ENCODE peak calls at places on chromosomes 6 and 20, in five cellular contexts. P is HL-60; I is mammary epithelial cell; V is fibroblast of the aortic adventitia; B is CD8-positive, alpha-beta T cell. K is an unnamed sample.

GRCh38 chr20:49541733-49542513 is 26.0 kb downstream of the PTGIS start:
- DNase-seq in B (peak; percentile 58), V (peak; percentile 87), P (peak; percentile 74), I (peak; percentile 38), K (peak; percentile 83)

GRCh38 chr6:16583151-16583762 is 178.0 kb downstream of the ATXN1 start:
- DNase-seq in P (no peak), I (no peak), V (peak; percentile 61), B (no peak), K (no peak)

GRCh38 chr6:134472661-134473060 is 154.7 kb upstream of the SGK1 start:
- DNase-seq in V (no peak), P (no peak), B (no peak), I (no peak), K (no peak)

GRCh38 chr6:24927985-24928735 is 7.6 kb downstream of the RIPOR2 start:
- DNase-seq in P (no peak), I (no peak), V (no peak), B (no peak), K (peak; percentile 24)

GRCh38 chr6:54173084-54173483 is 61.8 kb downstream of the MLIP start:
- DNase-seq in V (peak; percentile 4), B (no peak), P (no peak), I (no peak), K (peak; percentile 29)

GRCh38 chr6:62162858-62163257 is 123.2 kb downstream of the KHDRBS2 start:
- DNase-seq in V (no peak), B (no peak), P (no peak), I (no peak), K (no peak)

GRCh38 chr6:3755637-3756515 is 4.4 kb upstream of the PXDC1 start:
- DNase-seq in P (no peak), I (no peak), B (no peak), V (no peak), K (no peak)

GRCh38 chr20:3262566-3262965 is 23.6 kb upstream of the SLC4A11 start:
- DNase-seq in I (no peak), V (peak; percentile 22), B (no peak), P (no peak), K (no peak)

GRCh38 chr6:85747093-85747492 is 104.4 kb upstream of the SYNCRIP start:
- DNase-seq in B (no peak), P (no peak), I (no peak), V (peak; percentile 80), K (peak; percentile 28)

GRCh38 chr6:16676978-16677377 is 84.3 kb downstream of the ATXN1 start:
- DNase-seq in B (no peak), I (no peak), V (peak; percentile 50), P (no peak), K (peak; percentile 79)

GRCh38 chr6:139855741-139856206 is 481.3 kb upstream of the CITED2 start:
- DNase-seq in V (no peak), P (no peak), B (no peak), I (no peak), K (no peak)

GRCh38 chr6:20866038-20866437 is 331.8 kb downstream of the CDKAL1 start:
- DNase-seq in V (no peak), I (no peak), B (no peak), P (no peak), K (no peak)

GRCh38 chr6:5481024-5481423 is 219.7 kb downstream of the FARS2 start:
- DNase-seq in I (no peak), V (no peak), P (no peak), B (no peak), K (no peak)

GRCh38 chr6:16524380-16524707 is 236.9 kb downstream of the ATXN1 start:
- DNase-seq in B (no peak), I (peak; percentile 44), V (peak; percentile 70), P (no peak), K (peak; percentile 64)

GRCh38 chr20:14355791-14356190 is 18.4 kb upstream of the FLRT3 start:
- DNase-seq in I (no peak), B (no peak), P (no peak), V (no peak), K (no peak)

GRCh38 chr20:36231331-36231730 is 4.9 kb upstream of the AAR2 start:
- DNase-seq in V (no peak), P (no peak), I (no peak), B (no peak), K (no peak)

GRCh38 chr6:146912730-146913680 is 291.2 kb upstream of the STXBP5 start:
- DNase-seq in P (no peak), I (no peak), V (peak; percentile 46), B (no peak), K (peak; percentile 66)

GRCh38 chr6:157550114-157550989 is 169.4 kb downstream of the ZDHHC14 start:
- DNase-seq in P (no peak), B (peak; percentile 53), I (no peak), V (no peak), K (no peak)

GRCh38 chr6:105453968-105454367 is 51.1 kb upstream of the PREP start:
- DNase-seq in I (no peak), P (no peak), B (no peak), V (no peak), K (no peak)

GRCh38 chr6:125611573-125612399 is 137.6 kb upstream of the HEY2 start:
- DNase-seq in P (no peak), I (no peak), V (peak; percentile 63), B (no peak), K (peak; percentile 83)

GRCh38 chr6:135358907-135359459 is 138.6 kb downstream of the AHI1 start:
- DNase-seq in V (peak; percentile 52), B (no peak), I (no peak), P (no peak), K (peak; percentile 33)

GRCh38 chr20:36181934-36182603 is 27.5 kb downstream of the EPB41L1 start:
- DNase-seq in V (peak; percentile 44), B (no peak), I (no peak), P (no peak), K (peak; percentile 76)

GRCh38 chr6:167659016-167659415 is 167.7 kb upstream of the AFDN start:
- DNase-seq in B (no peak), V (no peak), P (no peak), I (no peak), K (no peak)

GRCh38 chr20:19918965-19919329 is 98.2 kb upstream of the NAA20 start:
- DNase-seq in P (no peak), V (no peak), I (no peak), B (no peak), K (no peak)

GRCh38 chr6:98841589-98842488 is 7.5 kb downstream of the POU3F2 start:
- DNase-seq in V (no peak), B (no peak), P (no peak), I (no peak), K (no peak)

GRCh38 chr6:51529240-51529639 is 558.2 kb downstream of the PKHD1 start:
- DNase-seq in P (no peak), I (no peak), V (no peak), B (no peak), K (no peak)

GRCh38 chr20:34220581-34220980 is 20.6 kb upstream of the ASIP start:
- DNase-seq in V (peak; percentile 46), B (no peak), P (no peak), I (peak; percentile 41), K (peak; percentile 80)

GRCh38 chr6:137550527-137550926 is 56.3 kb upstream of the OLIG3 start:
- DNase-seq in B (no peak), V (no peak), P (no peak), I (no peak), K (no peak)

GRCh38 chr6:46937623-46938022 is 15.9 kb upstream of the ADGRF5 start:
- DNase-seq in P (no peak), V (no peak), I (no peak), B (no peak), K (no peak)

GRCh38 chr6:43954311-43955131 is 172.7 kb downstream of the MRPL14 start:
- DNase-seq in P (no peak), B (peak; percentile 39), V (no peak), I (no peak), K (no peak)

GRCh38 chr6:67766061-67766460 is 869.0 kb upstream of the ADGRB3 start:
- DNase-seq in I (no peak), V (peak; percentile 93), B (no peak), P (no peak), K (peak; percentile 73)

GRCh38 chr6:91476000-91476399 is 889.1 kb upstream of the MAP3K7 start:
- DNase-seq in B (no peak), I (peak; percentile 27), P (no peak), V (no peak), K (peak; percentile 22)

GRCh38 chr6:144093236-144093635 is 2.1 kb downstream of the SF3B5 start:
- DNase-seq in P (no peak), V (no peak), B (no peak), I (no peak), K (no peak)

GRCh38 chr6:135438907-135439535 is 58.5 kb downstream of the AHI1 start:
- DNase-seq in P (peak; percentile 30), B (no peak), V (peak; percentile 44), I (peak; percentile 14), K (peak; percentile 50)

GRCh38 chr20:58378704-58379103 is 10.3 kb upstream of the VAPB start:
- DNase-seq in P (no peak), V (no peak), I (no peak), B (no peak), K (no peak)
- TF ChIP-seq CTCF in P (no peak), V (peak; percentile 27), I (no peak), B (no peak), K (peak; percentile 12)

DNA sequence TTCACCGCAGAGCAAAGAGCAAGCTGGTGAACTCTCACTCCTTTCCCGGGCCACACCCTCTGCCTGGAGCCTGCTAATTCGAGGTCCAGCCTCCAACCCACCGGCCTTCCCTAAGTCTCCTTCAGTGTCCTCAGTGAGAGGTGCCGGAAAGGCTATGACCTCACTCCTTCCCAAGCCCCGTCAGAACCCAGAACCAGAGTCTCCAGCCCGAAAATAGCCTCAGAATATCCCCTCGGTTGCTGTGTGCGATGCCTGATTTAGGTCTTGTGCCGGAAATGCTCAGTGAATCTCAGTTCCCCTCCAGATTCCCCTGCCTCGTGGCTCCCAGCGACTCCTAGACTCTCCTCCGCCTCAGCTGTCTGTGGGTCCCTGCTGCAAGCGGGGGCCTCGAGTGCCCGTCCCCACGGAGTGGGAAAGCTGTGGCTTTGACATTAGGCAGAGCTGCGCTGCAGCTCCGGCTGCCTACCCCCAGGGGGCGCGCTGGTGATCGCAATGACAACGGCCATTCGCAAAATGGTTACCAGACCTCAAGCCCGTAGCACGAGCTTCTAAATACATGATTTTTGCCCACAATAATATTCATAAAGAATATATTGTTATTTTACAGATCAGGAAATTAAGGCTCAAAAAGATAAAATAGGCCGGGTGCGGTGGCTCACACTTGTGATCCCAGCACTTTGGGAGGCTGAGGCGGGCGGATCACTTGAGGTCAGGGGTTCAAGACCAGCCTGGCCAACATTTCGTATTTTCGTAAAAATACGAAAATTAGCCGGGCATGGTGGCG is 4.2 kb upstream of the BNIP5 start:
- DNase-seq in B (peak; percentile 79), I (peak; percentile 24), V (peak; percentile 76), P (peak; percentile 73), K (peak; percentile 75)
- H3K4me3 ChIP-seq in B (no peak overlapping the region), I (no peak overlapping the region), V (no peak overlapping the region), P (no peak overlapping the region), K (no peak overlapping the region)

GRCh38 chr20:16236589-16237241 is 336.5 kb downstream of the KIF16B start:
- DNase-seq in B (no peak), P (no peak), I (no peak), V (no peak), K (no peak)
- TF ChIP-seq CTCF in B (no peak), P (no peak), I (no peak), V (no peak), K (no peak)

GRCh38 chr6:151070666-151071065 is 169.1 kb upstream of the AKAP12 start:
- DNase-seq in P (no peak), I (no peak), V (peak; percentile 94), B (no peak), K (peak; percentile 72)
- H3K4me3 ChIP-seq in P (no peak overlapping the region), I (no peak overlapping the region), V (peak overlapping the region; percentile 35), B (no peak overlapping the region), K (peak overlapping the region; percentile 36)

GRCh38 chr6:39215640-39216158 is 13.6 kb downstream of the KCNK5 start:
- DNase-seq in B (no peak), V (no peak), P (no peak), I (no peak), K (no peak)
- TF ChIP-seq CTCF in B (no peak), V (no peak), P (no peak), I (no peak), K (no peak)

GRCh38 chr6:160202411-160202810 is 56.2 kb downstream of the SLC22A2 start:
- DNase-seq in B (no peak), V (peak; percentile 46), P (no peak), I (no peak), K (no peak)
- H3K4me3 ChIP-seq in B (no peak overlapping the region), V (no peak overlapping the region), P (no peak overlapping the region), I (no peak overlapping the region), K (no peak overlapping the region)

K was measured in fibroblast of pulmonary artery.